ENCODE peak calls at places on chromosomes 5 and 9, in four cellular contexts. One of them, this sample, is unnamed.

GRCh38 chr9:136095495-136096058 is 488 bp upstream of the NACC2 start:
- DNase-seq in DND-41: no peak
- DNase-seq in fibroblast of pulmonary artery: peak; percentile 33
- DNase-seq in fibroblast of lung: peak; percentile 45
- DNase-seq in this sample: no peak

GRCh38 chr9:112586600-112587155 is 100.1 kb downstream of the KIAA1958 start:
- DNase-seq in fibroblast of pulmonary artery: no peak
- DNase-seq in fibroblast of lung: peak; percentile 69
- DNase-seq in DND-41: no peak
- DNase-seq in this sample: no peak

GRCh38 chr9:78811562-78812276 is 514.8 kb downstream of the PSAT1 start:
- DNase-seq in fibroblast of pulmonary artery: peak; percentile 7
- DNase-seq in fibroblast of lung: peak; percentile 76
- DNase-seq in DND-41: no peak
- DNase-seq in this sample: no peak

GRCh38 chr9:30967484-30967883 is 1417.0 kb upstream of the ACO1 start:
- DNase-seq in DND-41: no peak
- DNase-seq in fibroblast of pulmonary artery: peak; percentile 16
- DNase-seq in fibroblast of lung: no peak
- DNase-seq in this sample: no peak

GRCh38 chr5:123549256-123549904 is 37.4 kb downstream of the CSNK1G3 start:
- DNase-seq in fibroblast of lung: no peak
- DNase-seq in DND-41: no peak
- DNase-seq in fibroblast of pulmonary artery: no peak
- DNase-seq in this sample: peak; percentile 7

GRCh38 chr5:174317261-174317894 is 271.9 kb downstream of the NSG2 start:
- DNase-seq in fibroblast of lung: peak; percentile 45
- DNase-seq in fibroblast of pulmonary artery: peak; percentile 65
- DNase-seq in DND-41: peak; percentile 15
- DNase-seq in this sample: no peak

GRCh38 chr5:95626701-95627100 is 6.8 kb downstream of the GPR150 start:
- DNase-seq in fibroblast of pulmonary artery: no peak
- DNase-seq in DND-41: no peak
- DNase-seq in fibroblast of lung: no peak
- DNase-seq in this sample: no peak

GRCh38 chr9:133637451-133638055 is 1.4 kb downstream of the DBH start:
- DNase-seq in fibroblast of pulmonary artery: no peak
- DNase-seq in DND-41: no peak
- DNase-seq in fibroblast of lung: no peak
- DNase-seq in this sample: no peak

GRCh38 chr9:33818167-33818831 is 1.3 kb downstream of the UBE2R2 start:
- DNase-seq in fibroblast of pulmonary artery: no peak
- DNase-seq in DND-41: peak; percentile 15
- DNase-seq in fibroblast of lung: no peak
- DNase-seq in this sample: peak; percentile 52

GRCh38 chr9:128091144-128091543 is 23.1 kb downstream of the SLC25A25 start:
- DNase-seq in fibroblast of lung: peak; percentile 95
- DNase-seq in fibroblast of pulmonary artery: peak; percentile 92
- DNase-seq in DND-41: no peak
- DNase-seq in this sample: no peak

GRCh38 chr5:150918613-150919012 is 13.8 kb upstream of the ZNF300 start:
- DNase-seq in DND-41: no peak
- DNase-seq in fibroblast of pulmonary artery: peak; percentile 18
- DNase-seq in fibroblast of lung: peak; percentile 74
- DNase-seq in this sample: no peak

DNA sequence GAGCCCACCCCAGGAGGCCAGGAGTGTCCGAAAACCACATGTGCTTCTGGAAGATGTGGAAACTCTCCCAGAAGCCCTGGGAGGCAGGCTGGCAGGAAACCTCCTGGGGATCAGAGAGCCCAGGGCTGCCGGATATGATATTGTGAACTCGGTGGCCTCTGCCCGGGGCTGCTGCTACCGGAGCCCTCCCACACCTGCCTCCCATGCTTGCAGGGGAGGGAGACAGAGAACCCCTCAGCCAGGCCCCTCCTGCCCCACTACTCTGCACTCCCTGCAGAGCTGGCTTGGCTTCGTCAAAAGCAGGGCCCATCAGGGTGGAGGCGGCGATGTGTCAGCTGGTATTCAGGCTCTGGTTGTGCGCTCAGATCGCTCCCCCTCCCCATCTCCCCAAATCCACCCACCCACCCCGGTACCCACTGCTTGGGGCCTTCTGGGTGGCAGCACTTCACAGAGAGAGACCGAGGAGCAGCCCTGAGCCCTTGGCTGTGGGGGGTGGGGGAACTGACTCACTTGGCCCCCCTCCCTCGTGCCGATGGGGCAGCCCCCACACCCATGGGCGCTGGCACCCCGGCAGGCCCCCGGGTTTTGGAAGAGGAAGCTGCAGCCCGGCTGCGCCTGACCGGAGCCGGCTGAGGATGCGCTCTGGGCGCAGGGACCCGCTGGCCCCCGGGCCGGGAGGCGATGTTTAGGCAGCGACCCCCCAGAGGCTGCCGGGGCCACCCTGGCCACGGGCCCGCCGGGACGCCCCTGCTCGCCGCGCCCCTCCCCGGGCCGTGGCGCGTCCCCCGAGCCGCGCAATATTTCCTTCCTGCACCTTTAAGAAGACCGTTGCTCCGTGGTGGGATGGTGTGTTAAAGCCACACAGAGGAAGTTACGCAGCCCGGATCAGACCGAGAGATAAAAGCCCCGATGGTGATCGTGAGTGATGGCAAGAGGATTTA is 786 bp upstream of the NTNG2 start:
- DNase-seq in fibroblast of lung: peak; percentile 76
- DNase-seq in DND-41: peak; percentile 74
- DNase-seq in fibroblast of pulmonary artery: peak; percentile 76
- DNase-seq in this sample: peak; percentile 88
- H3K4me3 ChIP-seq in fibroblast of lung: peak overlapping the region; percentile 69
- H3K4me3 ChIP-seq in DND-41: peak overlapping the region; percentile 57
- H3K4me3 ChIP-seq in fibroblast of pulmonary artery: peak overlapping the region; percentile 64
- H3K4me3 ChIP-seq in this sample: peak overlapping the region; percentile 68

GRCh38 chr5:147869112-147869511 is 9.4 kb upstream of the SCGB3A2 start:
- DNase-seq in fibroblast of pulmonary artery: no peak
- DNase-seq in DND-41: no peak
- DNase-seq in fibroblast of lung: no peak
- DNase-seq in this sample: no peak
- H3K4me3 ChIP-seq in fibroblast of pulmonary artery: no peak overlapping the region
- H3K4me3 ChIP-seq in DND-41: no peak overlapping the region
- H3K4me3 ChIP-seq in fibroblast of lung: no peak overlapping the region
- H3K4me3 ChIP-seq in this sample: no peak overlapping the region

GRCh38 chr5:124754206-124754927 is 7.9 kb upstream of the ZNF608 start:
- DNase-seq in fibroblast of lung: peak; percentile 11
- DNase-seq in fibroblast of pulmonary artery: no peak
- DNase-seq in DND-41: no peak
- DNase-seq in this sample: no peak
- H3K4me3 ChIP-seq in fibroblast of lung: no peak overlapping the region
- H3K4me3 ChIP-seq in fibroblast of pulmonary artery: no peak overlapping the region
- H3K4me3 ChIP-seq in DND-41: no peak overlapping the region
- H3K4me3 ChIP-seq in this sample: no peak overlapping the region

GRCh38 chr5:61163905-61164304 is 1.6 kb upstream of the SMIM15 start:
- DNase-seq in fibroblast of pulmonary artery: no peak
- DNase-seq in DND-41: no peak
- DNase-seq in fibroblast of lung: no peak
- DNase-seq in this sample: no peak
- H3K4me3 ChIP-seq in fibroblast of pulmonary artery: no peak overlapping the region
- H3K4me3 ChIP-seq in DND-41: no peak overlapping the region
- H3K4me3 ChIP-seq in fibroblast of lung: no peak overlapping the region
- H3K4me3 ChIP-seq in this sample: no peak overlapping the region

DNA sequence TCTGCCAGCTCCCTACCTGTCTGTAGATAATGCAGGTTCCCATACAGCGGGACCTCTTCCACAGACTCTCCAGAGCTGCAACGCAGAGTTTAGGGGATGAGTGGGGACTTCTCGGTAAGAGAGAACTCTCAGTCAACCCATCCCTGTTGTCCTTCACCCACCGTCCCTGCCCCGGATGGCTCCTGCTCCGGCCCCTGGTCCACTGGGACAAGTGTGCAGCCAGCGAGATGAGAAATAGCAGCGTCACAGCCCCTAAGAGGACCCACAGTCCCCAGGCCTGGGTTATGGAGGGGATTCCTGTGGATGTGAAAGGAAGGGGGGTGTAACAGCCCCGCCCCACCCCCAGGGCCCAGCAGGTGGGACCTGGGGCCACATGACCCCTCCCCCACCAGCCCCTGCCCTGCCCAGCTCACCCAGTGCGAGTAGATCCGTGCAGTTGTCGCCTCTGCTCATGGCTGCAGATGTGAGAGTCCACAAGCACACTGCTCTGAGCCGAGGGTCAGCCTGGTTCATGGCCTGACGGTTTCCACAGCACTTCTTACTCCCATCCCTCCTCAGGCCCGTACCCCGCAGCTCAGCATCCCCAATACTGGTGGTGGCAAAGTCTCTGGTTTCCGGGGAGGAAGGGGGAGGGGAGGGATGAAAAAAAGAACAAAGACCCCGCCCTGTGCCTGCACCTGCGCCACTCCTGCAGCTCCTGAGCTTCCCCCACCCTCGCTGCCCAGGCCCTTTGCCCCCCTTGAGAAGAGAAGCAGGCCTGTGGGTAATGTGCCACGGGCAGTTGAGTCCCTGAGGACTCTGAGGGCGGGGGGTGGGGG is at the start of gene SIT1:
- DNase-seq in fibroblast of lung: no peak
- DNase-seq in fibroblast of pulmonary artery: no peak
- DNase-seq in DND-41: peak; percentile 78
- DNase-seq in this sample: peak; percentile 75
- H3K4me3 ChIP-seq in fibroblast of lung: no peak within 1 kb of the TSS
- H3K4me3 ChIP-seq in fibroblast of pulmonary artery: no peak within 1 kb of the TSS
- H3K4me3 ChIP-seq in DND-41: peak within 1 kb of the TSS; percentile 76
- H3K4me3 ChIP-seq in this sample: peak within 1 kb of the TSS; percentile 93

DNA sequence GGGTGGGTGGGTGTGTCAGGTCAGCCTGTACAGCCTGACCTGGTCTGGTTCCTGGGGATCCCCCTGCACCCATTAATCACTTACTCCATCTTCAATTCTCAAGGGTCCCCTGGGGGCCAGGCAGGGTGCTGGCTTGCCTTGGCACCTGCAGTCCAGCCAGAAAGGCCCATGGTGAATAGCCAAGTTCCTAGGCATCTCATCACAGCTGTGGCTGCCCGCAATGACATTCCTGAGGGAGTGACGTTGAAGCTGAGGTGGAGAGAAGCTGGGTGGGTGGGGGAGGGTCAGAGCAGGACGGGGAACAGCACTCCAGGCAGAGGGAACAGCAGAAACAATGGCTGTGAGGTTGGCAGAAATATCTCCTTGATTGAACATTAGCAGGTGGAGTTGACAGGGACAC is 10.6 kb downstream of the HMCN2 start:
- DNase-seq in DND-41: no peak
- DNase-seq in fibroblast of lung: peak; percentile 87
- DNase-seq in fibroblast of pulmonary artery: no peak
- DNase-seq in this sample: no peak
- H3K4me3 ChIP-seq in DND-41: no peak overlapping the region
- H3K4me3 ChIP-seq in fibroblast of lung: no peak overlapping the region
- H3K4me3 ChIP-seq in fibroblast of pulmonary artery: no peak overlapping the region
- H3K4me3 ChIP-seq in this sample: no peak overlapping the region

GRCh38 chr5:109246395-109246794 is 163.4 kb downstream of the PJA2 start:
- DNase-seq in fibroblast of pulmonary artery: no peak
- DNase-seq in DND-41: no peak
- DNase-seq in fibroblast of lung: no peak
- DNase-seq in this sample: no peak
- H3K4me3 ChIP-seq in fibroblast of pulmonary artery: no peak overlapping the region
- H3K4me3 ChIP-seq in DND-41: no peak overlapping the region
- H3K4me3 ChIP-seq in fibroblast of lung: no peak overlapping the region
- H3K4me3 ChIP-seq in this sample: no peak overlapping the region